ENCODE peak calls at places on chromosomes 2 and 18, in five cellular contexts. One of them, this sample, is unnamed.

GRCh38 chr2:159946326-159946992 is 116.0 kb downstream of the PLA2R1 start:
- DNase-seq in ELR: peak; percentile 23
- DNase-seq in mucosa of gallbladder: no peak
- DNase-seq in head of caudate nucleus: no peak
- DNase-seq in choroid plexus epithelial cell: peak; percentile 78
- DNase-seq in this sample: no peak

GRCh38 chr2:6181525-6182270 is 489.5 kb downstream of the SOX11 start:
- DNase-seq in ELR: no peak
- DNase-seq in mucosa of gallbladder: no peak
- DNase-seq in head of caudate nucleus: no peak
- DNase-seq in choroid plexus epithelial cell: peak; percentile 98
- DNase-seq in this sample: no peak

GRCh38 chr18:59664329-59664728 is 32.9 kb downstream of the CCBE1 start:
- DNase-seq in ELR: peak; percentile 51
- DNase-seq in mucosa of gallbladder: no peak
- DNase-seq in head of caudate nucleus: no peak
- DNase-seq in choroid plexus epithelial cell: no peak
- DNase-seq in this sample: no peak

GRCh38 chr2:16226942-16227664 is 286.8 kb downstream of the MYCN start:
- DNase-seq in ELR: no peak
- DNase-seq in mucosa of gallbladder: no peak
- DNase-seq in head of caudate nucleus: no peak
- DNase-seq in choroid plexus epithelial cell: no peak
- DNase-seq in this sample: no peak

GRCh38 chr2:66301767-66302140 is 133.2 kb upstream of the MEIS1 start:
- DNase-seq in ELR: no peak
- DNase-seq in mucosa of gallbladder: no peak
- DNase-seq in head of caudate nucleus: no peak
- DNase-seq in choroid plexus epithelial cell: no peak
- DNase-seq in this sample: no peak

GRCh38 chr2:28956415-28956826 is 24.7 kb upstream of the TOGARAM2 start:
- DNase-seq in ELR: peak; percentile 79
- DNase-seq in mucosa of gallbladder: peak; percentile 65
- DNase-seq in head of caudate nucleus: peak; percentile 53
- DNase-seq in choroid plexus epithelial cell: peak; percentile 70
- DNase-seq in this sample: no peak

GRCh38 chr2:124884315-124884714 is 859.2 kb downstream of the CNTNAP5 start:
- DNase-seq in ELR: no peak
- DNase-seq in mucosa of gallbladder: no peak
- DNase-seq in head of caudate nucleus: no peak
- DNase-seq in choroid plexus epithelial cell: peak; percentile 1
- DNase-seq in this sample: no peak

GRCh38 chr18:41576643-41577042 is 378.4 kb upstream of the PIK3C3 start:
- DNase-seq in ELR: no peak
- DNase-seq in mucosa of gallbladder: no peak
- DNase-seq in head of caudate nucleus: no peak
- DNase-seq in choroid plexus epithelial cell: no peak
- DNase-seq in this sample: no peak

GRCh38 chr2:79982445-79982844 is 322.1 kb downstream of the LRRTM1 start:
- DNase-seq in ELR: peak; percentile 3
- DNase-seq in mucosa of gallbladder: no peak
- DNase-seq in head of caudate nucleus: peak; percentile 62
- DNase-seq in choroid plexus epithelial cell: no peak
- DNase-seq in this sample: peak; percentile 17

GRCh38 chr2:36753706-36754221 is 57.3 kb downstream of the VIT start:
- DNase-seq in ELR: peak; percentile 28
- DNase-seq in mucosa of gallbladder: no peak
- DNase-seq in head of caudate nucleus: no peak
- DNase-seq in choroid plexus epithelial cell: peak; percentile 7
- DNase-seq in this sample: no peak

GRCh38 chr2:24559714-24560113 is 68.7 kb downstream of the NCOA1 start:
- DNase-seq in ELR: peak; percentile 3
- DNase-seq in mucosa of gallbladder: no peak
- DNase-seq in head of caudate nucleus: no peak
- DNase-seq in choroid plexus epithelial cell: peak; percentile 37
- DNase-seq in this sample: no peak

GRCh38 chr18:67586101-67586500 is 69.6 kb upstream of the DSEL start:
- DNase-seq in ELR: no peak
- DNase-seq in mucosa of gallbladder: no peak
- DNase-seq in head of caudate nucleus: no peak
- DNase-seq in choroid plexus epithelial cell: no peak
- DNase-seq in this sample: no peak

GRCh38 chr18:10059610-10060468 is 146.0 kb downstream of the VAPA start:
- DNase-seq in ELR: no peak
- DNase-seq in mucosa of gallbladder: no peak
- DNase-seq in head of caudate nucleus: no peak
- DNase-seq in choroid plexus epithelial cell: no peak
- DNase-seq in this sample: no peak

GRCh38 chr18:79679552-79680099 is at the start of gene CTDP1:
- DNase-seq in ELR: peak; percentile 93
- DNase-seq in mucosa of gallbladder: peak; percentile 93
- DNase-seq in head of caudate nucleus: peak; percentile 77
- DNase-seq in choroid plexus epithelial cell: peak; percentile 95
- DNase-seq in this sample: peak; percentile 89

GRCh38 chr2:192888090-192888489 is 693.4 kb upstream of the TMEFF2 start:
- DNase-seq in ELR: peak; percentile 53
- DNase-seq in mucosa of gallbladder: no peak
- DNase-seq in head of caudate nucleus: no peak
- DNase-seq in choroid plexus epithelial cell: no peak
- DNase-seq in this sample: no peak

GRCh38 chr18:9653390-9653789 is 39.0 kb upstream of the PPP4R1 start:
- DNase-seq in ELR: no peak
- DNase-seq in mucosa of gallbladder: no peak
- DNase-seq in head of caudate nucleus: peak; percentile 89
- DNase-seq in choroid plexus epithelial cell: peak; percentile 54
- DNase-seq in this sample: no peak

GRCh38 chr2:235005023-235005422 is 53.2 kb downstream of the SH3BP4 start:
- DNase-seq in ELR: no peak
- DNase-seq in mucosa of gallbladder: no peak
- DNase-seq in head of caudate nucleus: no peak
- DNase-seq in choroid plexus epithelial cell: no peak
- DNase-seq in this sample: no peak

GRCh38 chr18:49728542-49728941 is 84.8 kb downstream of the ACAA2 start:
- DNase-seq in ELR: peak; percentile 60
- DNase-seq in mucosa of gallbladder: peak; percentile 58
- DNase-seq in head of caudate nucleus: peak; percentile 43
- DNase-seq in choroid plexus epithelial cell: peak; percentile 62
- DNase-seq in this sample: no peak

GRCh38 chr2:198273670-198274069 is 469.3 kb downstream of the PLCL1 start:
- DNase-seq in ELR: no peak
- DNase-seq in mucosa of gallbladder: no peak
- DNase-seq in head of caudate nucleus: no peak
- DNase-seq in choroid plexus epithelial cell: no peak
- DNase-seq in this sample: no peak

GRCh38 chr18:68735498-68736343 is 20.8 kb upstream of the TMX3 start:
- DNase-seq in ELR: peak; percentile 71
- DNase-seq in mucosa of gallbladder: no peak
- DNase-seq in head of caudate nucleus: no peak
- DNase-seq in choroid plexus epithelial cell: peak; percentile 87
- DNase-seq in this sample: no peak

GRCh38 chr2:141710589-141711239 is 420.1 kb downstream of the LRP1B start:
- DNase-seq in ELR: no peak
- DNase-seq in mucosa of gallbladder: no peak
- DNase-seq in head of caudate nucleus: no peak
- DNase-seq in choroid plexus epithelial cell: no peak
- DNase-seq in this sample: no peak

GRCh38 chr2:1701556-1702185 is 42.6 kb downstream of the PXDN start:
- DNase-seq in ELR: no peak
- DNase-seq in mucosa of gallbladder: no peak
- DNase-seq in head of caudate nucleus: no peak
- DNase-seq in choroid plexus epithelial cell: peak; percentile 40
- DNase-seq in this sample: no peak

GRCh38 chr2:88549616-88550292 is 77.5 kb downstream of the EIF2AK3 start:
- DNase-seq in ELR: peak; percentile 17
- DNase-seq in mucosa of gallbladder: no peak
- DNase-seq in head of caudate nucleus: no peak
- DNase-seq in choroid plexus epithelial cell: no peak
- DNase-seq in this sample: no peak

GRCh38 chr2:168480356-168480755 is 24.3 kb downstream of the CERS6 start:
- DNase-seq in ELR: no peak
- DNase-seq in mucosa of gallbladder: no peak
- DNase-seq in head of caudate nucleus: no peak
- DNase-seq in choroid plexus epithelial cell: no peak
- DNase-seq in this sample: no peak